ENCODE peak calls at places on chromosomes 5 and 9, in four cellular contexts. F, W, T and S are unnamed samples.

GRCh38 chr5:75031366-75031765 is 21.0 kb downstream of the GCNT4 start:
- DNase-seq in F (no peak), W (no peak), T (no peak), S (no peak)

GRCh38 chr9:98310752-98311392 is 55.4 kb upstream of the TBC1D2 start:
- DNase-seq in F (no peak), W (no peak), T (no peak), S (no peak)

GRCh38 chr5:134245101-134245604 is 19.3 kb upstream of the PPP2CA start:
- DNase-seq in F (no peak), W (no peak), T (peak), S (no peak)

GRCh38 chr5:115194671-115195070 is 25.0 kb upstream of the TRIM36 start:
- DNase-seq in F (no peak), W (no peak), T (no peak), S (no peak)

GRCh38 chr5:95995947-95996489 is 34.4 kb upstream of the ELL2 start:
- DNase-seq in F (no peak), W (no peak), T (no peak), S (no peak)

GRCh38 chr5:10632110-10632903 is 68.4 kb downstream of the ANKRD33B start:
- DNase-seq in F (peak), W (no peak), T (peak), S (peak)

GRCh38 chr5:116864157-116864837 is 289.7 kb upstream of the SEMA6A start:
- DNase-seq in F (no peak), W (no peak), T (no peak), S (no peak)

GRCh38 chr5:74624501-74624900 is 16.0 kb downstream of the ENC1 start:
- DNase-seq in F (no peak), W (peak), T (peak), S (no peak)

GRCh38 chr5:176542135-176542595 is 5.0 kb upstream of the RNF44 start:
- DNase-seq in F (no peak), W (no peak), T (no peak), S (no peak)

GRCh38 chr9:107019216-107019615 is 156.2 kb downstream of the ZNF462 start:
- DNase-seq in F (no peak), W (no peak), T (peak), S (no peak)

GRCh38 chr9:130450344-130451003 is 5.7 kb downstream of the ASS1 start:
- DNase-seq in F (no peak), W (no peak), T (no peak), S (no peak)

GRCh38 chr5:168269950-168270349 is 21.5 kb upstream of the WWC1 start:
- DNase-seq in F (no peak), W (no peak), T (peak), S (no peak)

GRCh38 chr5:68285857-68286611 is 70.5 kb downstream of the PIK3R1 start:
- DNase-seq in F (no peak), W (no peak), T (peak), S (no peak)

GRCh38 chr9:136546697-136547481 is 1.0 kb upstream of the NOTCH1 start:
- DNase-seq in F (no peak), W (no peak), T (peak), S (no peak)

GRCh38 chr5:172342907-172343306 is 59.3 kb upstream of the UBTD2 start:
- DNase-seq in F (no peak), W (no peak), T (no peak), S (no peak)

GRCh38 chr9:120820095-120820494 is 22.6 kb downstream of the PSMD5 start:
- DNase-seq in F (no peak), W (no peak), T (no peak), S (no peak)

GRCh38 chr9:99870126-99870525 is 36.3 kb upstream of the STX17 start:
- DNase-seq in F (no peak), W (no peak), T (peak), S (no peak)

GRCh38 chr9:25350011-25350410 is 328.2 kb downstream of the TUSC1 start:
- DNase-seq in F (no peak), W (no peak), T (peak), S (no peak)

GRCh38 chr9:97304586-97304985 is 2.9 kb upstream of the CCDC180 start:
- DNase-seq in F (no peak), W (no peak), T (no peak), S (no peak)

GRCh38 chr9:75880556-75880955 is 9.9 kb upstream of the PCSK5 start:
- DNase-seq in F (no peak), W (no peak), T (peak), S (no peak)

GRCh38 chr5:177419045-177419444 is 7.4 kb upstream of the GRK6 start:
- DNase-seq in F (no peak), W (no peak), T (no peak), S (no peak)

GRCh38 chr5:78300464-78301045 is 6.1 kb upstream of the AP3B1 start:
- DNase-seq in F (no peak), W (no peak), T (no peak), S (no peak)